ENCODE peak calls at places on chromosomes 13 and 19, in ten cellular contexts. One of them, this sample, is unnamed.

GRCh38 chr13:113122571-113123225 is at the start of gene F10:
- DNase-seq in mucosa of descending colon: peak
- DNase-seq in COR-L47: no peak
- DNase-seq in KBM-7: no peak
- DNase-seq in activated T-cell treated with anti-CD3 and anti-CD28 coated beads for 1 hour: no peak
- DNase-seq in caudate nucleus: no peak
- DNase-seq in erythroblast: no peak
- DNase-seq in stimulated activated naive CD8-positive, alpha-beta T cell treated with anti-CD3 and anti-CD28 coated beads, Interleukin-15, amount 100 ng/mL, for 72 hours: no peak
- DNase-seq in activated CD4-positive, CD25-positive, alpha-beta regulatory T cell treated with anti-CD3 and anti-CD28 coated beads, Interleukin-2, amount 50 U/mL, for 16 hours: no peak
- DNase-seq in neuronal stem cell: no peak
- DNase-seq in this sample: no peak

GRCh38 chr13:42075517-42075916 is 27.1 kb downstream of the DGKH start:
- DNase-seq in activated CD4-positive, CD25-positive, alpha-beta regulatory T cell treated with anti-CD3 and anti-CD28 coated beads, Interleukin-2, amount 50 U/mL, for 16 hours: no peak
- DNase-seq in COR-L47: no peak
- DNase-seq in neuronal stem cell: no peak
- DNase-seq in stimulated activated naive CD8-positive, alpha-beta T cell treated with anti-CD3 and anti-CD28 coated beads, Interleukin-15, amount 100 ng/mL, for 72 hours: no peak
- DNase-seq in KBM-7: no peak
- DNase-seq in activated T-cell treated with anti-CD3 and anti-CD28 coated beads for 1 hour: no peak
- DNase-seq in mucosa of descending colon: no peak
- DNase-seq in caudate nucleus: no peak
- DNase-seq in erythroblast: no peak
- DNase-seq in this sample: no peak

GRCh38 chr19:3459322-3459881 is 20.9 kb downstream of the SMIM24 start:
- DNase-seq in caudate nucleus: peak
- DNase-seq in erythroblast: peak
- DNase-seq in mucosa of descending colon: peak
- DNase-seq in COR-L47: no peak
- DNase-seq in KBM-7: no peak
- DNase-seq in activated CD4-positive, CD25-positive, alpha-beta regulatory T cell treated with anti-CD3 and anti-CD28 coated beads, Interleukin-2, amount 50 U/mL, for 16 hours: no peak
- DNase-seq in neuronal stem cell: no peak
- DNase-seq in stimulated activated naive CD8-positive, alpha-beta T cell treated with anti-CD3 and anti-CD28 coated beads, Interleukin-15, amount 100 ng/mL, for 72 hours: no peak
- DNase-seq in activated T-cell treated with anti-CD3 and anti-CD28 coated beads for 1 hour: no peak
- DNase-seq in this sample: no peak

GRCh38 chr19:13102666-13103584 is at the start of gene LYL1:
- DNase-seq in COR-L47: no peak
- DNase-seq in erythroblast: peak
- DNase-seq in KBM-7: peak
- DNase-seq in stimulated activated naive CD8-positive, alpha-beta T cell treated with anti-CD3 and anti-CD28 coated beads, Interleukin-15, amount 100 ng/mL, for 72 hours: no peak
- DNase-seq in activated CD4-positive, CD25-positive, alpha-beta regulatory T cell treated with anti-CD3 and anti-CD28 coated beads, Interleukin-2, amount 50 U/mL, for 16 hours: no peak
- DNase-seq in mucosa of descending colon: peak
- DNase-seq in activated T-cell treated with anti-CD3 and anti-CD28 coated beads for 1 hour: no peak
- DNase-seq in caudate nucleus: no peak
- DNase-seq in neuronal stem cell: no peak
- DNase-seq in this sample: no peak

GRCh38 chr19:2084993-2085720 is 11.0 kb downstream of the MOB3A start:
- DNase-seq in activated CD4-positive, CD25-positive, alpha-beta regulatory T cell treated with anti-CD3 and anti-CD28 coated beads, Interleukin-2, amount 50 U/mL, for 16 hours: peak
- DNase-seq in stimulated activated naive CD8-positive, alpha-beta T cell treated with anti-CD3 and anti-CD28 coated beads, Interleukin-15, amount 100 ng/mL, for 72 hours: peak
- DNase-seq in erythroblast: no peak
- DNase-seq in activated T-cell treated with anti-CD3 and anti-CD28 coated beads for 1 hour: peak
- DNase-seq in mucosa of descending colon: peak
- DNase-seq in COR-L47: no peak
- DNase-seq in neuronal stem cell: no peak
- DNase-seq in caudate nucleus: no peak
- DNase-seq in KBM-7: peak
- DNase-seq in this sample: no peak

GRCh38 chr19:58196911-58197616 is 14.2 kb downstream of the ZNF274 start:
- DNase-seq in COR-L47: no peak
- DNase-seq in stimulated activated naive CD8-positive, alpha-beta T cell treated with anti-CD3 and anti-CD28 coated beads, Interleukin-15, amount 100 ng/mL, for 72 hours: no peak
- DNase-seq in KBM-7: peak
- DNase-seq in activated T-cell treated with anti-CD3 and anti-CD28 coated beads for 1 hour: no peak
- DNase-seq in caudate nucleus: no peak
- DNase-seq in erythroblast: peak
- DNase-seq in neuronal stem cell: no peak
- DNase-seq in activated CD4-positive, CD25-positive, alpha-beta regulatory T cell treated with anti-CD3 and anti-CD28 coated beads, Interleukin-2, amount 50 U/mL, for 16 hours: no peak
- DNase-seq in mucosa of descending colon: no peak
- DNase-seq in this sample: peak

GRCh38 chr19:47229674-47230121 is 1.3 kb downstream of the BBC3 start:
- DNase-seq in stimulated activated naive CD8-positive, alpha-beta T cell treated with anti-CD3 and anti-CD28 coated beads, Interleukin-15, amount 100 ng/mL, for 72 hours: peak
- DNase-seq in activated T-cell treated with anti-CD3 and anti-CD28 coated beads for 1 hour: no peak
- DNase-seq in caudate nucleus: no peak
- DNase-seq in erythroblast: peak
- DNase-seq in KBM-7: peak
- DNase-seq in COR-L47: no peak
- DNase-seq in mucosa of descending colon: peak
- DNase-seq in neuronal stem cell: no peak
- DNase-seq in activated CD4-positive, CD25-positive, alpha-beta regulatory T cell treated with anti-CD3 and anti-CD28 coated beads, Interleukin-2, amount 50 U/mL, for 16 hours: no peak
- DNase-seq in this sample: no peak

GRCh38 chr19:29872224-29872731 is 60.5 kb downstream of the CCNE1 start:
- DNase-seq in KBM-7: no peak
- DNase-seq in mucosa of descending colon: no peak
- DNase-seq in activated CD4-positive, CD25-positive, alpha-beta regulatory T cell treated with anti-CD3 and anti-CD28 coated beads, Interleukin-2, amount 50 U/mL, for 16 hours: no peak
- DNase-seq in COR-L47: no peak
- DNase-seq in activated T-cell treated with anti-CD3 and anti-CD28 coated beads for 1 hour: no peak
- DNase-seq in stimulated activated naive CD8-positive, alpha-beta T cell treated with anti-CD3 and anti-CD28 coated beads, Interleukin-15, amount 100 ng/mL, for 72 hours: peak
- DNase-seq in neuronal stem cell: peak
- DNase-seq in caudate nucleus: no peak
- DNase-seq in erythroblast: peak
- DNase-seq in this sample: no peak

GRCh38 chr13:95275322-95276118 is 25.7 kb downstream of the ABCC4 start:
- DNase-seq in COR-L47: peak
- DNase-seq in neuronal stem cell: no peak
- DNase-seq in activated T-cell treated with anti-CD3 and anti-CD28 coated beads for 1 hour: no peak
- DNase-seq in KBM-7: no peak
- DNase-seq in erythroblast: no peak
- DNase-seq in stimulated activated naive CD8-positive, alpha-beta T cell treated with anti-CD3 and anti-CD28 coated beads, Interleukin-15, amount 100 ng/mL, for 72 hours: no peak
- DNase-seq in mucosa of descending colon: no peak
- DNase-seq in activated CD4-positive, CD25-positive, alpha-beta regulatory T cell treated with anti-CD3 and anti-CD28 coated beads, Interleukin-2, amount 50 U/mL, for 16 hours: no peak
- DNase-seq in caudate nucleus: no peak
- DNase-seq in this sample: no peak

GRCh38 chr13:26062853-26063444 is 11.1 kb upstream of the SHISA2 start:
- DNase-seq in KBM-7: peak
- DNase-seq in stimulated activated naive CD8-positive, alpha-beta T cell treated with anti-CD3 and anti-CD28 coated beads, Interleukin-15, amount 100 ng/mL, for 72 hours: peak
- DNase-seq in activated T-cell treated with anti-CD3 and anti-CD28 coated beads for 1 hour: no peak
- DNase-seq in erythroblast: peak
- DNase-seq in neuronal stem cell: peak
- DNase-seq in mucosa of descending colon: peak
- DNase-seq in COR-L47: peak
- DNase-seq in activated CD4-positive, CD25-positive, alpha-beta regulatory T cell treated with anti-CD3 and anti-CD28 coated beads, Interleukin-2, amount 50 U/mL, for 16 hours: no peak
- DNase-seq in caudate nucleus: no peak
- DNase-seq in this sample: peak

GRCh38 chr13:23969672-23970071 is 72.4 kb upstream of the C1QTNF9B start:
- DNase-seq in neuronal stem cell: no peak
- DNase-seq in stimulated activated naive CD8-positive, alpha-beta T cell treated with anti-CD3 and anti-CD28 coated beads, Interleukin-15, amount 100 ng/mL, for 72 hours: no peak
- DNase-seq in COR-L47: peak
- DNase-seq in activated CD4-positive, CD25-positive, alpha-beta regulatory T cell treated with anti-CD3 and anti-CD28 coated beads, Interleukin-2, amount 50 U/mL, for 16 hours: no peak
- DNase-seq in KBM-7: no peak
- DNase-seq in erythroblast: no peak
- DNase-seq in activated T-cell treated with anti-CD3 and anti-CD28 coated beads for 1 hour: no peak
- DNase-seq in mucosa of descending colon: no peak
- DNase-seq in caudate nucleus: no peak
- DNase-seq in this sample: no peak

This sample was measured in DMS153.